ENCODE peak calls at places on chromosome 2, in seven cellular contexts. O is endodermal cell, L is lung, G is GM23248, F is GM06990, S is lower lobe of right lung, C is bronchial epithelial cell. J is an unnamed sample.

GRCh38 chr2:166013878-166014277 is 60.3 kb upstream of the TTC21B start:
- DNase-seq in G (no peak), F (no peak), O (no peak), L (no peak), S (no peak), C (no peak), J (no peak)

GRCh38 chr2:235002198-235003095 is 50.6 kb downstream of the SH3BP4 start:
- DNase-seq in S (no peak), O (no peak), G (no peak), L (no peak), F (no peak), C (peak; percentile 50), J (no peak)

GRCh38 chr2:31812051-31812798 is 198.6 kb downstream of the MEMO1 start:
- DNase-seq in C (peak; percentile 33), S (no peak), L (no peak), O (no peak), F (peak; percentile 59), G (peak; percentile 37), J (peak; percentile 5)

GRCh38 chr2:31238126-31238905 is 4.4 kb downstream of the EHD3 start:
- DNase-seq in F (no peak), C (no peak), O (peak; percentile 37), L (no peak), G (no peak), S (no peak), J (no peak)

GRCh38 chr2:217370391-217370790 is 510.5 kb upstream of the TNP1 start:
- DNase-seq in G (peak; percentile 80), L (no peak), S (no peak), F (no peak), C (peak; percentile 99), O (no peak), J (peak; percentile 11)

GRCh38 chr2:1162768-1163584 is 212.3 kb downstream of the SNTG2 start:
- DNase-seq in S (no peak), G (no peak), O (no peak), L (no peak), C (no peak), F (no peak), J (peak; percentile 96)

GRCh38 chr2:171726841-171727460 is 39.7 kb downstream of the DYNC1I2 start:
- DNase-seq in F (no peak), O (no peak), L (no peak), S (no peak), C (no peak), G (peak; percentile 31), J (no peak)

GRCh38 chr2:79210274-79210917 is 50.8 kb upstream of the REG3A start:
- DNase-seq in O (no peak), S (no peak), G (no peak), F (no peak), L (no peak), C (no peak), J (no peak)

GRCh38 chr2:9984217-9984739 is 32.8 kb downstream of the GRHL1 start:
- DNase-seq in O (no peak), F (no peak), C (peak; percentile 38), G (peak; percentile 68), S (no peak), L (no peak), J (peak; percentile 32)

GRCh38 chr2:151730242-151730975 is 3.9 kb downstream of the NEB start:
- DNase-seq in F (peak; percentile 20), C (peak; percentile 67), O (no peak), S (no peak), L (no peak), G (peak; percentile 69), J (no peak)

GRCh38 chr2:3517948-3518495 is 1.3 kb downstream of the ADI1 start:
- DNase-seq in G (no peak), O (no peak), L (no peak), F (no peak), S (no peak), C (peak; percentile 15), J (peak; percentile 37)

GRCh38 chr2:178205853-178206516 is 11.7 kb downstream of the OSBPL6 start:
- DNase-seq in L (no peak), S (no peak), F (no peak), G (peak; percentile 82), O (no peak), C (peak; percentile 75), J (no peak)

GRCh38 chr2:6657872-6658271 is 207.8 kb downstream of the CMPK2 start:
- DNase-seq in G (peak; percentile 1), F (no peak), S (no peak), O (no peak), L (no peak), C (no peak), J (no peak)

GRCh38 chr2:60386436-60386835 is 167.0 kb downstream of the BCL11A start:
- DNase-seq in F (no peak), S (no peak), L (no peak), C (no peak), G (no peak), O (no peak), J (no peak)

GRCh38 chr2:169694894-169695260 is 608 bp downstream of the PHOSPHO2 start:
- DNase-seq in S (no peak), L (no peak), O (no peak), G (peak; percentile 34), C (no peak), F (no peak), J (no peak)

GRCh38 chr2:61670591-61671503 is 132.7 kb upstream of the XPO1 start:
- DNase-seq in F (peak; percentile 37), C (peak; percentile 77), O (no peak), S (no peak), L (no peak), G (peak; percentile 77), J (no peak)

GRCh38 chr2:230949966-230950832 is 25.2 kb upstream of the GPR55 start:
- DNase-seq in F (peak; percentile 77), L (no peak), G (no peak), S (no peak), O (no peak), C (no peak), J (no peak)

GRCh38 chr2:204683384-204683783 is 138.1 kb downstream of the PARD3B start:
- DNase-seq in F (no peak), G (no peak), C (no peak), S (no peak), L (no peak), O (no peak), J (no peak)

DNA sequence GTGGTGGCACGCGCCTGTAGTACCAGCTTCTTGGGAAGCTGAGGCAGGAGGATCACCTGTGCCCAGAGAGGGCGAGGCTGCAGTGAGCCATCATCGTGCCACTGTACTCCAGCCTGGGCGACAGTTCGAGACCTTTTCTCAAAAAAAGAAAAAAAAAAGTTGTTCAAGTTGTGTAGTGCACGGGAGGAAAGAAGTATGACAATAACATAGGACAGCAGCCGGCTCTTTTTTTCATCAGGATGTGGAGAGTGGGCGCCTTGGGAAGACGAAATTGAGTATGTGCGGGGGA is 36.5 kb downstream of the PCBP1 start:
- DNase-seq in S (no peak), O (no peak), L (no peak), G (no peak), F (no peak), C (no peak), J (no peak)
- H3K4me3 ChIP-seq in S (peak overlapping the region; percentile 65), O (peak overlapping the region; percentile 87), L (no peak overlapping the region), G (peak overlapping the region; percentile 80), F (peak overlapping the region; percentile 47), C (peak overlapping the region; percentile 61), J (peak overlapping the region; percentile 80)

DNA sequence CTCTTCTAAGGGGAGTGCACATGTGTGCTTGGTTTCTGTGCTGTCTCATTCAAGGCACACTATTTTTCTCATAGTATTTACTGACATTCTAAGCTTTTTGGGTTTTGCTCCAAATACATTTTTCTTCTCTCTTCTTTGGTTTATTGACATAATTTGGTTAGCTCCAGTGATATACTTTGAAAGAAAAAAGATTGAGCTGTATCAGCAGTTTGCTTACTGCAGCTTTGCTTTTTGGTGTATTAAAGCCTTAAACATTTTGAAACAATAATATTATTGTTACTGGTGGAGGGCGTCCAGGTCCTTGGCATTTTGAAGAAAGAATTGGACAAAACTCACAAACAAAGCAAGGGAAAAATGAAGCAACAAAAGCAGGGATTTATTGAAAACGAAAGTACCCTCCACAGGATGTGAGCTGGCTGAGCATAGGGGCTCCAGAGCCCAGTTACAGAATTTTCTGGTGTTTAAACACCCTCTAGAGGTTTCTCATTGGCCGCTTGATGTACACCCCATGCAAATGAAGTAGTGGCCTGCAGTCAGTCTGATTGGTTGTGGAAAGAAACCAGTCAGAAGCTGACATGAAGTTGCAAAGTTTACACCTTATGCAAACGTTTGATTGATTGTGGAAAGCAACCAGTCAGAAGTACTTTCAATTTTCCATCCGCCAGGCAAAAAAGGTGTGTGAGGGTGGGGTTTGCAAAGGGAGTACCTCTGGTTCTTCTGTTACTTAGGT is 62.2 kb downstream of the VWA3B start:
- DNase-seq in G (peak; percentile 45), C (peak; percentile 74), L (no peak), S (no peak), F (no peak), O (peak; percentile 54), J (peak; percentile 74)
- H3K4me3 ChIP-seq in G (peak overlapping the region; percentile 56), C (no peak overlapping the region), L (no peak overlapping the region), S (peak overlapping the region; percentile 29), F (no peak overlapping the region), O (no peak overlapping the region), J (peak overlapping the region; percentile 17)

DNA sequence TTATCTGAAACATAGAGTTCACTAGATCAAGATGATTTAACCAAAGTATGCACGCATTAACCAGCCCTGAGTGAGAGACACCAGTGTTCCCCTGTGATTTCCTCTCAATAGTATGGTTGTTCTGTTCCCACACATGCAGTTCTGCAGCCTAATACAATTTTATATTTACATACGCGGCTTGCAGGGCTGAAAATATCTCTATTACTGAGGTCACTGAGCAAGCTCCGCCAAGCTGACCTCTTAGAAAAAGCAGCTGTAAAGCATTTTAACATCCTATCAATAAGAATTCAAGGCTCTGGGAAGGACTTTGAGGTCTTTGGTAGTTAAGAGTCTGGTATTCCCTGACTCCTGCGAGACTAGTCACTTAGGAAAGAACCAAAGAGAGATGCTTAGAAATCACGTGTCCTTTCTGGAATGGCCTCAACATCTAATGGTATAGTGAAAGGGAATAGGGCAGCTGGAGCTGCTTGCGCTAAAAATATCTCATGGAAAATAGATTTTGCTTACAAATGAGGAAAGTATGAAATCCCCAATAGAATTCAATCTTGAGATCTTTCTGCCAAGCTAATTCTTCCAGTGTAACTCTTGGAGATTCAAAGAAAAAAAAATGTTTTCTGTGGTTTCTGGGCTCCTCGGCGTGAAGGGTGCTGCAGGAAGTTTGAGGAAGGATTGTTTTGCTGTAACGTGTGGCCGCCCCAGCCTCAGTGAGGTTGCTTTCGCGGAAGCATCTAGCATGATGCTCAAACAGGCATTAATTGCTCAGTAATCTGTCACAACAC is 59.2 kb downstream of the DOCK10 start:
- DNase-seq in O (no peak), G (peak; percentile 80), F (no peak), S (peak; percentile 47), L (no peak), C (no peak), J (peak; percentile 38)
- H3K4me3 ChIP-seq in O (no peak overlapping the region), G (peak overlapping the region; percentile 71), F (no peak overlapping the region), S (peak overlapping the region; percentile 20), L (no peak overlapping the region), C (no peak overlapping the region), J (no peak overlapping the region)

GRCh38 chr2:224398289-224398688 is 3.6 kb downstream of the FAM124B start:
- DNase-seq in S (no peak), L (no peak), G (no peak), C (no peak), O (no peak), F (no peak), J (no peak)
- H3K4me3 ChIP-seq in S (peak overlapping the region; percentile 54), L (no peak overlapping the region), G (no peak overlapping the region), C (no peak overlapping the region), O (no peak overlapping the region), F (no peak overlapping the region), J (no peak overlapping the region)

DNA sequence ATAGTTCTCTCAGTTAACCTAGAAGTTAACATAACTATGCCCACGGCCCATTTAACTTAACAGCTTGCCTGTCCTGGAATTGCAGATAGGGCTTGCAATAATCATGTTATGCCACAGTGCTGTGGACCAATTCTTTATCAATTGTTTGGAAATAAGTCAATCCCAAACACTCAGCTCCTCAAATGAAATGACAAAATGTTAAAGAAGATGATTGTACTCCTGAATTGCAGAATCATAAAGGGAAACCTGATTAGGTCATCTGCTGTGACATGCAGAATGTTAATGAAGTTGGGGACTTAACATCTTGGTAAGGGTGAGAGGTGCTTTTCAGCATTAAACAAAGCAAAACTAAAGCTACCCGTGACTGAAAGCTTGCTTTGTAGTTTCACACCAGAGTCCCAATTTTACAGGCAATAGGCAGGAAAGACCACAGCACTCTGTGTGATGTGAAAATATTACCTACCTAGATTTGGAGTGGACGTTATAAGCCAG is 363.9 kb downstream of the GPD2 start:
- DNase-seq in L (no peak), F (no peak), O (no peak), G (no peak), S (no peak), C (no peak), J (no peak)
- H3K4me3 ChIP-seq in L (no peak overlapping the region), F (no peak overlapping the region), O (no peak overlapping the region), G (no peak overlapping the region), S (no peak overlapping the region), C (no peak overlapping the region), J (no peak overlapping the region)